ENCODE peak calls at places on chromosome 21, in five cellular contexts. L is IMR-90, I is fibroblast of lung, R is GM23338, D is mammary epithelial cell. Z is an unnamed sample.

GRCh38 chr21:45875416-45875760 is 106.2 kb upstream of the COL6A1 start:
- DNase-seq in R (no peak), D (no peak), I (no peak), L (no peak), Z (no peak)

GRCh38 chr21:46219591-46220239 is 8.9 kb downstream of the LSS start:
- DNase-seq in L (no peak), I (no peak), R (no peak), D (no peak), Z (no peak)

GRCh38 chr21:34890724-34891609 is 158.1 kb downstream of the RUNX1 start:
- DNase-seq in I (peak; percentile 61), R (peak; percentile 75), L (peak; percentile 48), D (peak; percentile 63), Z (no peak)

GRCh38 chr21:14259669-14260458 is 43.9 kb downstream of the RBM11 start:
- DNase-seq in D (peak; percentile 43), L (peak; percentile 56), R (peak; percentile 73), I (peak; percentile 28), Z (peak; percentile 72)

GRCh38 chr21:45219517-45219916 is 68.2 kb downstream of the POFUT2 start:
- DNase-seq in I (peak; percentile 77), L (peak; percentile 31), D (no peak), R (no peak), Z (no peak)

GRCh38 chr21:20388400-20388799 is 609.8 kb upstream of the NCAM2 start:
- DNase-seq in L (no peak), I (no peak), D (no peak), R (peak; percentile 7), Z (no peak)

GRCh38 chr21:36079010-36079649 is 9.3 kb downstream of the CBR1 start:
- DNase-seq in I (no peak), L (no peak), D (no peak), R (no peak), Z (no peak)

GRCh38 chr21:29376556-29376955 is 77.8 kb downstream of the BACH1 start:
- DNase-seq in I (no peak), L (no peak), R (peak; percentile 80), D (no peak), Z (peak; percentile 59)

GRCh38 chr21:31921079-31921478 is 48.3 kb downstream of the HUNK start:
- DNase-seq in D (no peak), R (no peak), I (peak; percentile 27), L (peak; percentile 91), Z (peak; percentile 71)

GRCh38 chr21:16942703-16943102 is 570.1 kb upstream of the CXADR start:
- DNase-seq in L (peak; percentile 17), D (peak; percentile 8), I (peak; percentile 29), R (peak; percentile 93), Z (peak; percentile 6)

GRCh38 chr21:29245104-29245643 is 53.5 kb upstream of the BACH1 start:
- DNase-seq in L (peak; percentile 61), D (no peak), I (no peak), R (no peak), Z (no peak)

GRCh38 chr21:44498965-44499560 is 40.9 kb downstream of the KRTAP10-1 start:
- DNase-seq in R (no peak), L (no peak), D (no peak), I (no peak), Z (no peak)

GRCh38 chr21:16076465-16076864 is 346.7 kb downstream of the USP25 start:
- DNase-seq in L (no peak), D (no peak), R (no peak), I (no peak), Z (no peak)

GRCh38 chr21:44065428-44065827 is 41.8 kb upstream of the PWP2 start:
- DNase-seq in I (peak; percentile 13), L (peak; percentile 57), R (no peak), D (no peak), Z (no peak)

GRCh38 chr21:37458669-37459276 is 92.2 kb downstream of the DYRK1A start:
- DNase-seq in I (no peak), L (no peak), D (no peak), R (peak; percentile 65), Z (peak; percentile 25)
- H4K20me1 ChIP-seq in I (no peaks in the 10 kb centered on the region), L (peaks cover 81% of the 10 kb centered on the region), D (peaks cover 8% of the 10 kb centered on the region), R (peaks cover 30% of the 10 kb centered on the region), Z (peaks cover 51% of the 10 kb centered on the region)

GRCh38 chr21:39451332-39452206 is at the start of gene SH3BGR:
- DNase-seq in I (peak; percentile 17), L (no peak), R (peak; percentile 93), D (peak; percentile 37), Z (peak; percentile 12)
- H4K20me1 ChIP-seq in I (no peaks in the 10 kb centered on the region), L (no peaks in the 10 kb centered on the region), R (no peaks in the 10 kb centered on the region), D (no peaks in the 10 kb centered on the region), Z (no peaks in the 10 kb centered on the region)

GRCh38 chr21:25569711-25570110 is 37.6 kb downstream of the MRPL39 start:
- DNase-seq in L (no peak), I (no peak), D (no peak), R (no peak), Z (no peak)
- H4K20me1 ChIP-seq in L (no peaks in the 10 kb centered on the region), I (no peaks in the 10 kb centered on the region), D (no peaks in the 10 kb centered on the region), R (no peaks in the 10 kb centered on the region), Z (no peaks in the 10 kb centered on the region)

GRCh38 chr21:33558777-33559421 is 16.1 kb downstream of the SON start:
- DNase-seq in D (no peak), R (no peak), L (peak; percentile 70), I (no peak), Z (no peak)
- H4K20me1 ChIP-seq in D (peaks cover 10% of the 10 kb centered on the region), R (peaks cover 46% of the 10 kb centered on the region), L (peaks cover 80% of the 10 kb centered on the region), I (peaks cover 6% of the 10 kb centered on the region), Z (peaks cover 77% of the 10 kb centered on the region)

GRCh38 chr21:42656872-42657271 is 3.5 kb downstream of the PDE9A start:
- DNase-seq in L (no peak), R (no peak), D (no peak), I (no peak), Z (no peak)
- H4K20me1 ChIP-seq in L (peaks cover 5% of the 10 kb centered on the region), R (peaks cover 17% of the 10 kb centered on the region), D (no peaks in the 10 kb centered on the region), I (no peaks in the 10 kb centered on the region), Z (no peaks in the 10 kb centered on the region)